ENCODE peak calls at places on chromosomes 12 and 14, in seven cellular contexts. R is IMR-90, K is mesenchymal stem cell, B is neuronal stem cell, H is H9, F is mesendoderm, Z is H1. C is an unnamed sample.

GRCh38 chr12:124406043-124406442 is 111.2 kb downstream of the RFLNA start:
- DNase-seq in B (no peak), R (no peak), Z (no peak), F (no peak), H (no peak), K (no peak), C (no peak)

GRCh38 chr14:105475269-105475915 is 771 bp downstream of the CRIP2 start:
- DNase-seq in Z (no peak), F (peak; percentile 68), K (no peak), H (no peak), R (peak; percentile 9), B (no peak), C (peak; percentile 44)

GRCh38 chr14:68814376-68815287 is 21.8 kb upstream of the ZFP36L1 start:
- DNase-seq in R (peak; percentile 68), F (peak; percentile 93), H (peak; percentile 78), Z (no peak), B (no peak), K (peak; percentile 82), C (peak; percentile 94)

GRCh38 chr12:75478395-75478794 is 2.2 kb upstream of the GLIPR1 start:
- DNase-seq in B (no peak), F (no peak), K (peak; percentile 46), R (peak; percentile 78), H (no peak), Z (no peak), C (no peak)

GRCh38 chr14:53190938-53191337 is 37.8 kb upstream of the DDHD1 start:
- DNase-seq in Z (no peak), R (peak; percentile 12), K (no peak), H (no peak), F (no peak), B (no peak), C (no peak)

GRCh38 chr14:99224116-99224910 is 47.7 kb downstream of the BCL11B start:
- DNase-seq in F (peak; percentile 76), K (no peak), R (no peak), H (peak; percentile 85), B (no peak), Z (no peak), C (no peak)

GRCh38 chr12:26416550-26416949 is 221.2 kb downstream of the SSPN start:
- DNase-seq in Z (no peak), F (no peak), B (no peak), K (no peak), H (no peak), R (no peak), C (no peak)

GRCh38 chr14:79597561-79597960 is 613.7 kb downstream of the DIO2 start:
- DNase-seq in B (no peak), R (peak; percentile 75), K (peak; percentile 57), F (no peak), Z (no peak), H (no peak), C (no peak)

GRCh38 chr12:59403259-59403932 is 192.4 kb upstream of the SLC16A7 start:
- DNase-seq in Z (no peak), H (peak; percentile 52), R (peak; percentile 75), F (peak; percentile 80), K (peak; percentile 74), B (peak; percentile 58), C (peak; percentile 65)

GRCh38 chr14:31286456-31287293 is 79.1 kb upstream of the HECTD1 start:
- DNase-seq in Z (peak; percentile 68), F (peak; percentile 65), R (no peak), H (peak; percentile 75), B (no peak), K (no peak), C (peak; percentile 39)

GRCh38 chr12:65631621-65632111 is 192.6 kb upstream of the HMGA2 start:
- DNase-seq in B (no peak), R (peak; percentile 100), H (no peak), Z (no peak), K (peak; percentile 97), F (peak; percentile 49), C (peak; percentile 90)

GRCh38 chr14:66709292-66709691 is 201.3 kb downstream of the GPHN start:
- DNase-seq in F (no peak), Z (no peak), K (no peak), B (no peak), R (peak; percentile 19), H (no peak), C (no peak)

GRCh38 chr12:48736456-48736855 is 19.9 kb upstream of the CCNT1 start:
- DNase-seq in R (no peak), H (no peak), K (no peak), Z (no peak), F (no peak), B (no peak), C (no peak)

GRCh38 chr12:106251636-106252035 is 3.8 kb upstream of the CKAP4 start:
- DNase-seq in B (no peak), Z (peak; percentile 39), R (peak; percentile 56), H (no peak), K (peak; percentile 38), F (no peak), C (no peak)
- H3K4ac ChIP-seq in B (no peak overlapping the region), Z (no peak overlapping the region), R (peak overlapping the region; percentile 4), H (no peak overlapping the region), K (no peak overlapping the region), F (no peak overlapping the region), C (no peak overlapping the region)

GRCh38 chr12:4074129-4074528 is 199.4 kb upstream of the CCND2 start:
- DNase-seq in Z (no peak), H (no peak), B (no peak), K (no peak), F (no peak), R (no peak), C (no peak)
- H2AK5ac ChIP-seq in Z (no peak overlapping the region), H (no peak overlapping the region), B (no peak overlapping the region), K (no peak overlapping the region), F (no peak overlapping the region), R (no peak overlapping the region), C (no peak overlapping the region)

DNA sequence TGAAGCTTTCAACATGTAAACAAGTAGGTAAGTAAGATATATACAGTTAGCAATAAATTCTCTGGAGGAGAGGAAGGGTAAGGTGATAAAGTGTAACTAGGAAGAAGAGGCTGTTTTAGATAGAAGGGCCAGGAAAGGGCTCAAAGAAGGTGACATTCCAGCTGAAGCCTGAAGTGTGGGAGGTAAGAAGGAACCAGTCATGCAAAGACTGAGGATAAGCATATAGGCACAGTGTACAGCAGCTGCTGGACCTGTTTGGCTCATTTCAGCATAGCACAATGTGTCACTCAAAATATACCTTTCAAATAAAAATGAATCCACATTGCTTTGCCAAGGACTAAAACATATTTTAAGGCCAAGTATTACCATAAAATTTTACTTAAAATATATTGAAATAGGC is 28.6 kb upstream of the ARL1 start:
- DNase-seq in H (no peak), Z (no peak), K (no peak), B (no peak), R (no peak), F (no peak), C (no peak)
- H3K4ac ChIP-seq in H (no peak overlapping the region), Z (no peak overlapping the region), K (no peak overlapping the region), B (no peak overlapping the region), R (no peak overlapping the region), F (no peak overlapping the region), C (no peak overlapping the region)

GRCh38 chr12:69511870-69512269 is 41.7 kb downstream of the FRS2 start:
- DNase-seq in R (no peak), K (no peak), F (no peak), H (no peak), B (no peak), Z (no peak), C (no peak)

GRCh38 chr12:69514111-69514510 is 43.9 kb downstream of the FRS2 start:
- DNase-seq in R (no peak), B (no peak), F (no peak), H (no peak), K (no peak), Z (no peak), C (no peak)

GRCh38 chr12:69511469-69511868 is 41.3 kb downstream of the FRS2 start:
- DNase-seq in R (peak; percentile 62), B (no peak), H (no peak), F (no peak), Z (no peak), K (peak; percentile 35), C (no peak)

GRCh38 chr12:69513297-69513696 is 43.1 kb downstream of the FRS2 start:
- DNase-seq in B (no peak), R (no peak), H (no peak), F (no peak), K (no peak), Z (no peak), C (no peak)

DNA sequence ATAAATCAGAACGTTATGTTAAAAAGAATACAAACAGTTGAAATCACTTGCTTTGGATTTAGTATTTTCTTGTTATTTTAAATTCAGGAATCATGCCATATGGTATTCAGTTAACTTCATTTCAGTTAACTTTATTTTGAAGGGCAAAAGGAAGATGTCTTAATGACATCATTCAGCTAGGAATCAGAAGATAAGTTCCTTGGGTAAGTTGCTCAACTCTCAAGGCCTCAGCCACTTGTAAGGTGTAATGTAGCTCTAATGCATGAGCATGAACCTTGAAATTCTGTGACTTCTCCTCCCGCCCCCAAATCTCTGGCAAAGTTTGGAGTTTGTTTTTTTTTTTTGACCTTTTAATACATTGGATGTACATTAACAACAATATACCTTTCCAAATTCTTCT is 42.6 kb downstream of the FRS2 start:
- DNase-seq in K (peak; percentile 50), Z (no peak), F (no peak), B (no peak), H (no peak), R (peak; percentile 77), C (no peak)
- H2AK5ac ChIP-seq in K (no peak overlapping the region), Z (no peak overlapping the region), F (no peak overlapping the region), B (no peak overlapping the region), H (no peak overlapping the region), R (no peak overlapping the region), C (no peak overlapping the region)